ENCODE peak calls at places on chromosomes 16 and 17, in nine cellular contexts. X, D, C, A, Q, U, S, Z and I are unnamed samples.

GRCh38 chr17:79485991-79486390 is 124.9 kb downstream of the RBFOX3 start:
- DNase-seq in Z (no peak), U (no peak), X (no peak), A (no peak), C (no peak), D (no peak), S (no peak), Q (no peak), I (no peak)

GRCh38 chr17:29504711-29505110 is 62.1 kb downstream of the ABHD15 start:
- DNase-seq in A (no peak), Z (no peak), D (no peak), U (no peak), Q (no peak), S (no peak), C (no peak), X (no peak), I (no peak)

GRCh38 chr16:87687998-87688529 is 77.7 kb downstream of the KLHDC4 start:
- DNase-seq in S (no peak), A (no peak), C (no peak), Q (no peak), X (no peak), D (no peak), U (no peak), Z (no peak), I (no peak)

GRCh38 chr17:39175695-39176093 is 9.7 kb upstream of the ARL5C start:
- DNase-seq in A (no peak), Q (no peak), C (no peak), S (no peak), X (no peak), U (no peak), Z (no peak), D (no peak), I (peak; percentile 70)

GRCh38 chr16:3542601-3543373 is 34.4 kb downstream of the NLRC3 start:
- DNase-seq in U (no peak), X (no peak), D (no peak), C (no peak), Q (no peak), S (no peak), A (no peak), Z (no peak), I (no peak)

GRCh38 chr16:57041182-57042156 is 50.9 kb upstream of the CPNE2 start:
- DNase-seq in Q (no peak), D (peak; percentile 43), X (no peak), U (no peak), Z (no peak), S (no peak), A (no peak), C (no peak), I (no peak)

GRCh38 chr16:58366247-58367031 is 25.8 kb upstream of the GINS3 start:
- DNase-seq in C (no peak), A (no peak), D (no peak), S (no peak), Q (no peak), X (no peak), Z (no peak), U (no peak), I (no peak)

GRCh38 chr17:28718317-28718672 is 627 bp upstream of the RAB34 start:
- DNase-seq in D (no peak), S (no peak), C (no peak), A (no peak), X (no peak), U (no peak), Q (no peak), Z (no peak), I (no peak)

GRCh38 chr17:40582328-40582901 is 17.1 kb upstream of the CCR7 start:
- DNase-seq in X (no peak), Z (peak; percentile 70), C (no peak), D (peak; percentile 59), S (peak; percentile 93), U (no peak), Q (no peak), A (no peak), I (no peak)

GRCh38 chr17:79620207-79621038 is 9.6 kb upstream of the RBFOX3 start:
- DNase-seq in S (peak; percentile 58), Z (no peak), C (no peak), Q (peak; percentile 6), D (no peak), U (peak; percentile 46), A (no peak), X (no peak), I (no peak)

GRCh38 chr16:3051489-3051888 is 5.1 kb downstream of the MMP25 start:
- DNase-seq in Z (no peak), S (no peak), X (no peak), C (no peak), U (no peak), A (no peak), Q (no peak), D (no peak), I (no peak)

GRCh38 chr17:73240561-73240960 is 21.1 kb downstream of the CPSF4L start:
- DNase-seq in Z (no peak), A (no peak), U (no peak), C (no peak), D (no peak), Q (no peak), X (no peak), S (no peak), I (no peak)

GRCh38 chr16:1946495-1947368 is 3.7 kb upstream of the MSRB1 start:
- DNase-seq in X (no peak), C (no peak), A (no peak), U (no peak), S (no peak), D (no peak), Q (no peak), Z (no peak), I (no peak)

GRCh38 chr16:67541391-67542263 is 13.0 kb downstream of the RIPOR1 start:
- DNase-seq in Z (no peak), A (peak; percentile 36), Q (no peak), C (no peak), S (no peak), D (no peak), U (no peak), X (peak; percentile 34), I (no peak)

GRCh38 chr17:7260601-7261376 is 1.5 kb downstream of the CLDN7 start:
- DNase-seq in X (no peak), S (no peak), U (peak; percentile 86), A (peak; percentile 87), C (no peak), D (peak; percentile 47), Q (no peak), Z (no peak), I (no peak)

GRCh38 chr16:10941127-10941933 is 938 bp downstream of the DEXI start:
- DNase-seq in X (peak; percentile 61), C (no peak), U (peak; percentile 58), D (no peak), S (no peak), A (no peak), Z (no peak), Q (peak; percentile 32), I (no peak)

GRCh38 chr17:59362811-59363205 is 31.4 kb downstream of the YPEL2 start:
- DNase-seq in S (no peak), Z (no peak), C (no peak), X (no peak), D (no peak), U (no peak), A (no peak), Q (no peak), I (no peak)
- H3K4me3 ChIP-seq in S (no peak overlapping the region), Z (no peak overlapping the region), C (no peak overlapping the region), X (no peak overlapping the region), D (no peak overlapping the region), U (no peak overlapping the region), A (no peak overlapping the region), Q (no peak overlapping the region), I (no peak overlapping the region)

GRCh38 chr17:8843344-8843743 is 24.1 kb downstream of the PIK3R6 start:
- DNase-seq in D (no peak), Q (no peak), C (no peak), Z (no peak), U (no peak), X (no peak), S (no peak), A (no peak), I (no peak)
- TF ChIP-seq POLR2A in D (no peak), Q (no peak), C (no peak), Z (no peak), U (no peak), X (no peak), S (no peak), A (no peak), I (no peak)

DNA sequence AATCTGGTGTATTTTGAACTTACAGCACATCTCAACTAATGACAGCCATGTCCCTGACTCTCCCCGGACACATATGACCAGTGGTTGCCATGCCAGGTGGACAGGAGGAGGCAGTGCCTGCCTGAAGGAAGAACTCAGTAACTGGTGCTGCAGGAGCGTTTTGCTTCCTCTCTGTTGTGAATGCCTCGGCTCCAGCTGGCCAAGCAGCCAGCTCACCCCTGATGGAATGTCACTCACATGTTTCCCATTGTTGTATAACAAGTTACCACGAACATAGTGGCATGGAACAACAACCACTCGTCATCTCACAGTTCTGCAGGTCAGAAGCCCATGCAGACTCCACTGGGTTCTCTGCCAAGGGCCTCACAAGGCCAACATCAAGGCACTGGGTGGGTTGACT is 20.1 kb upstream of the IRF8 start:
- DNase-seq in D (no peak), S (peak; percentile 78), Q (no peak), A (no peak), X (no peak), Z (no peak), C (no peak), U (no peak), I (no peak)
- TF ChIP-seq CTCF in D (peak; percentile 2), S (no peak), Q (no peak), A (no peak), X (no peak), Z (no peak), C (no peak), U (peak; percentile 12), I (no peak)

GRCh38 chr17:78184311-78184710 is 2.5 kb downstream of the TK1 start:
- DNase-seq in X (peak; percentile 78), Z (no peak), U (no peak), A (peak; percentile 57), D (peak; percentile 85), Q (peak; percentile 33), C (no peak), S (no peak), I (no peak)

GRCh38 chr17:78182504-78182903 is 4.3 kb downstream of the TK1 start:
- DNase-seq in D (no peak), A (peak; percentile 70), C (no peak), Z (no peak), Q (no peak), U (no peak), S (no peak), X (no peak), I (no peak)

GRCh38 chr17:78179372-78179771 is 7.5 kb downstream of the TK1 start:
- DNase-seq in X (peak; percentile 47), C (no peak), D (peak; percentile 68), Q (peak; percentile 35), A (no peak), S (no peak), U (no peak), Z (no peak), I (peak; percentile 37)

GRCh38 chr17:78180083-78180482 is 6.8 kb downstream of the TK1 start:
- DNase-seq in C (no peak), D (no peak), Z (no peak), A (no peak), X (peak; percentile 67), U (no peak), Q (no peak), S (no peak), I (no peak)

DNA sequence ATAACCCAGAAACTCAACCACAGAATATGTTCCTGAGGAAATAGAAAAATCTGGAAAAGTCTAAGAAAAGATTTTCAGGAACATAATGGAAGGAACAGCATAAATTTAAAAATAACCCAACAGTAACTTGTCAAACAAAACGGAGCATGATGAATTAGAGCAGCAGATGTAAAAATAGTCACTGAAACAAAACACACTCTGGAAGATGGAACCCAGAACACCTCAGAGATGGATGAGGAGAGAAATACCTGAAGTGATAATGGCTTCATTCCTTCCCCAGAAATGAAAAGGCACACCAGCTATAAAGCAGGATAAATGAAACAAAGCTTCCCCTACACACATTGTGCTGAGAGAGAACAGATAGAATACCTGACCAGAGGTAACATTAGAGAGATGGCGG is 6.3 kb downstream of the TK1 start:
- DNase-seq in Z (no peak), Q (no peak), C (no peak), S (no peak), X (no peak), A (no peak), D (no peak), U (no peak), I (no peak)
- H3K4me3 ChIP-seq in Z (no peak overlapping the region), Q (no peak overlapping the region), C (no peak overlapping the region), S (no peak overlapping the region), X (no peak overlapping the region), A (no peak overlapping the region), D (no peak overlapping the region), U (no peak overlapping the region), I (no peak overlapping the region)